ENCODE peak calls at places on chromosomes 13 and 19, in six cellular contexts. D is upper lobe of left lung, W is heart left ventricle, T is hepatocyte, N is cardiac muscle cell, I is SK-N-MC. C is an unnamed sample.

GRCh38 chr19:50250450-50251136 is 47.2 kb downstream of the MYH14 start:
- DNase-seq in D (no peak), W (no peak), T (no peak), N (no peak), I (no peak), C (no peak)

GRCh38 chr19:5138606-5139594 is 170.0 kb downstream of the KDM4B start:
- DNase-seq in D (peak; percentile 59), W (peak; percentile 52), T (no peak), N (peak; percentile 95), I (peak; percentile 37), C (peak; percentile 32)

GRCh38 chr19:616732-617526 is 16.4 kb downstream of the POLRMT start:
- DNase-seq in D (no peak), W (no peak), T (no peak), N (no peak), I (no peak), C (no peak)

GRCh38 chr19:5690955-5691204 is 785 bp downstream of the RPL36 start:
- DNase-seq in D (no peak), W (no peak), T (no peak), N (no peak), I (no peak), C (no peak)

GRCh38 chr13:110605132-110605531 is 10.2 kb upstream of the NAXD start:
- DNase-seq in D (no peak), W (no peak), T (no peak), N (no peak), I (no peak), C (no peak)

GRCh38 chr19:31127132-31127967 is 221.9 kb downstream of the TSHZ3 start:
- DNase-seq in D (no peak), W (no peak), T (peak; percentile 60), N (peak; percentile 65), I (no peak), C (no peak)

GRCh38 chr13:85970727-85971126 is 171.5 kb upstream of the SLITRK6 start:
- DNase-seq in D (no peak), W (no peak), T (no peak), N (peak; percentile 17), I (no peak), C (no peak)

GRCh38 chr19:19488875-19489690 is 26.3 kb downstream of the TSSK6 start:
- DNase-seq in D (peak; percentile 78), W (peak; percentile 82), T (peak; percentile 93), N (peak; percentile 96), I (peak; percentile 70), C (peak; percentile 81)

GRCh38 chr13:109155301-109155761 is 525.9 kb downstream of the MYO16 start:
- DNase-seq in D (peak; percentile 46), W (no peak), T (no peak), N (peak; percentile 64), I (no peak), C (no peak)

GRCh38 chr19:38304866-38305429 is 897 bp downstream of the C19orf33 start:
- DNase-seq in D (peak; percentile 95), W (peak; percentile 72), T (peak; percentile 95), N (no peak), I (no peak), C (no peak)

GRCh38 chr13:87736849-87737400 is 65.8 kb downstream of the SLITRK5 start:
- DNase-seq in D (no peak), W (no peak), T (no peak), N (no peak), I (no peak), C (no peak)

GRCh38 chr19:55678121-55678671 is 3.2 kb downstream of the EPN1 start:
- DNase-seq in D (peak; percentile 48), W (peak; percentile 78), T (no peak), N (no peak), I (no peak), C (no peak)

GRCh38 chr19:1041835-1042685 is 2.2 kb downstream of the ABCA7 start:
- DNase-seq in D (no peak), W (no peak), T (no peak), N (no peak), I (no peak), C (no peak)

GRCh38 chr13:21675095-21676007 is 4.5 kb downstream of the FGF9 start:
- DNase-seq in D (peak; percentile 58), W (peak; percentile 60), T (peak; percentile 61), N (no peak), I (no peak), C (peak; percentile 15)

DNA sequence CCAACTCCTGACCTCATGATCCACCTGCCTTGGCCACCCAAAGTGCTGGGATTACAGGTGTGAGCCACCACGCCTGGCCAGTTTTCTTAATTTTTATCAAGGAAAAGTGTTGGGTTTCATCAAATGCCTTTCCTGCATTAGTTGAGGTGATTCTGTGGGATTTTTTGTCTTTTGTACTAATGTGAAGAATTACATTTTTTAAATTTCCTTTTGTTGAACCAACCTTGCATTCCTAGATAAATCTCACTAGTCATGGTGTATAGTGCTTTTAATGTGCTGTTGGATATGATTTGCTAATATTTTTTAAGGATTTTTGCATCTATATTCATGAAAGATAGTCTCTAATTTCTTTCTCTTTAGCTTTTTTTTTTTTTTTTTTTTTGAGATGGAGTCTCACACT is 2.4 kb upstream of the ZNF560 start:
- DNase-seq in D (no peak), W (no peak), T (no peak), N (no peak), I (no peak), C (no peak)
- H3K9me3 ChIP-seq in D (peaks cover 70% of the 10 kb centered on the region), W (peaks cover 93% of the 10 kb centered on the region), T (no peaks in the 10 kb centered on the region), N (no peaks in the 10 kb centered on the region), I (no peaks in the 10 kb centered on the region), C (no peaks in the 10 kb centered on the region)

DNA sequence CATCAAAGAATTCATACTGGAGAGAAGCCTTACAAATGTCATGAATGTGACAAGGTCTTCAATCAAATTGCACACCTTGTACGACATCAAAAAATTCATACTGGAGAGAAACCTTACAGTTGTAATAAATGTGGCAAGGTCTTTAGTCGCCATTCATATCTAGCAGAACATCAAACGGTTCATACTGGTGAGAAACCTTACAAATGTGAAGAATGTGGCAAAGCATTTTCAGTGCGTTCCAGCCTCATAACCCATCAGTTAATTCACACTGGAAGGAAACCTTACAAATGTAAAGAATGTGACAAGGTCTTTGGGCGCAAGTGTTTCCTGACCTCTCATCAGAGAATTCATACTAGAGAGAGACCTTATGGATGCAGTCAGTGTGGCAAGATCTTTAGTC is 13.2 kb upstream of the ZNF534 start:
- DNase-seq in D (no peak), W (no peak), T (no peak), N (no peak), I (no peak), C (no peak)
- H3K9me3 ChIP-seq in D (peaks cover 92% of the 10 kb centered on the region), W (peaks cover 98% of the 10 kb centered on the region), T (peaks cover 39% of the 10 kb centered on the region), N (no peaks in the 10 kb centered on the region), I (peaks cover 4% of the 10 kb centered on the region), C (peaks cover 41% of the 10 kb centered on the region)

GRCh38 chr19:27522223-27522622 is 1690.7 kb downstream of the UQCRFS1 start:
- DNase-seq in D (no peak), W (no peak), T (no peak), N (no peak), I (no peak), C (no peak)
- H3K9me3 ChIP-seq in D (peaks cover 55% of the 10 kb centered on the region), W (peaks cover 69% of the 10 kb centered on the region), T (no peaks in the 10 kb centered on the region), N (peaks cover 3% of the 10 kb centered on the region), I (no peaks in the 10 kb centered on the region), C (peaks cover 5% of the 10 kb centered on the region)

GRCh38 chr19:17542042-17542441 is 13.4 kb upstream of the COLGALT1 start:
- DNase-seq in D (no peak), W (no peak), T (no peak), N (no peak), I (no peak), C (no peak)
- H3K9me3 ChIP-seq in D (no peaks in the 10 kb centered on the region), W (no peaks in the 10 kb centered on the region), T (no peaks in the 10 kb centered on the region), N (no peaks in the 10 kb centered on the region), I (no peaks in the 10 kb centered on the region), C (no peaks in the 10 kb centered on the region)

GRCh38 chr19:57927587-57927986 is 7.6 kb downstream of the ZNF418 start:
- DNase-seq in D (no peak), W (no peak), T (no peak), N (no peak), I (no peak), C (no peak)
- H3K9me3 ChIP-seq in D (peaks cover 68% of the 10 kb centered on the region), W (peaks cover 79% of the 10 kb centered on the region), T (peaks cover 12% of the 10 kb centered on the region), N (no peaks in the 10 kb centered on the region), I (no peaks in the 10 kb centered on the region), C (peaks cover 16% of the 10 kb centered on the region)

GRCh38 chr19:54574527-54575056 is 1.0 kb downstream of the LILRA2 start:
- DNase-seq in D (no peak), W (no peak), T (no peak), N (no peak), I (no peak), C (no peak)

GRCh38 chr19:54574051-54574450 is 461 bp downstream of the LILRA2 start:
- DNase-seq in D (no peak), W (no peak), T (no peak), N (no peak), I (no peak), C (no peak)

GRCh38 chr19:54570316-54570715 is 3.3 kb upstream of the LILRA2 start:
- DNase-seq in D (no peak), W (no peak), T (no peak), N (no peak), I (no peak), C (no peak)

GRCh38 chr19:54572696-54573311 is 786 bp upstream of the LILRA2 start:
- DNase-seq in D (peak; percentile 61), W (peak; percentile 57), T (no peak), N (no peak), I (no peak), C (no peak)

DNA sequence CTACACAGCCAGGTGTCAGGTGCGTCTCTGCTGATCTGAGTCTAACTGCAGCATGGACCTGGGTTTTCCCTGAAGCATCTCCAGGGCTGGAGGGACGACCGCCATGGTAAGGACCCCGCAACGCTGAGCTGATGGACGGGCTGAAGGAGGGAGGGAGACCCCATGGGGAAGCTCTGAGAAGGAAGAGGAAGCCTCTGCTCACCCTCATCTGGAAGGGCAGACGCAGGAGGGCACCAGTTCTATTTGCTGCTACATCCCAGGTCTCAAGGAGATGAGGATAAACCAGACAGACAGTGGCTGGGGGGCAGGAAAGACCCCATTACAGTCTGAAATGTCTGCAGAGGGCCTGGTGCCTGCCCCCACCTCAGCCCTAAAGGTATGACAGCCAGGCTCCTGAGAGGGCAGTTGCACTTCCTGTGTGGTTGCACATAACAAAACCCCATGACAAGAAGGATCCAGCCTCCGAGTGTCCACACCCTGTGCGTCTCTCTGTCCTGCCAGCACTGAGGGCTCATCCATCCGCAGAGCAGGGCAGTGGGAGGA is at the start of gene LILRA2:
- DNase-seq in D (peak; percentile 65), W (no peak), T (no peak), N (no peak), I (no peak), C (no peak)
- H3K9me3 ChIP-seq in D (no peaks in the 10 kb centered on the region), W (no peaks in the 10 kb centered on the region), T (no peaks in the 10 kb centered on the region), N (no peaks in the 10 kb centered on the region), I (no peaks in the 10 kb centered on the region), C (no peaks in the 10 kb centered on the region)

DNA sequence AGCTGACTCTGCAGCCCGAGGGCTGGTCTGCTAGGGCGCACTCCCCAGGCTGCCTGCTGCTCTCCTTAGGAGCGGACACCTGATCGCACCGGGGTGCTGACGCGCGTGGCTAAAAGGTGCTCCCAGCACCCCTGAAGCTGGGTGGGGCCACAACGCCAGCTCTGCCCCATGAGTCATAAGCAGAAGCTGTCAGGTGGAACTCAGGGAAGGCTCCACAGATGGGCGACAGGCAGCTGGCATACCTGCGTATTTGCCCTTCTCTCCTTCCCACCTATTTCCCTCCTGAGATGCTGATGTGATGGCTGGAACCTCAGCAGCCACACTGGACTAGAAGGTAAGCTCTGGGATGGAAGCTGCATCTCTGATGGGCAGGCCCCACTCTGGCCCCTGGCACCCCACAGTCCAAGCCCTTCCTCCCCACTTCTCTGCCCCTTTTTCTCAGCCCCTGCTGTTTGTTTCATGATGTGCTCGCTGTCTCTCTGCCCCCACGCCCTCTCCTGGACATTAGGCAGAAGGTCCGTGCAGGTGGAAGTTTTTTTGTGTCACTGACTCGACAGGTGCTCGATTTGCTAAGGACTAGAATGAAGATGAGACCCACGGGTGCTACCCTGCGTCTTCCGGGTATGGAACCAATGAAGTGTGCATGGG is 30.3 kb upstream of the CACTIN start:
- DNase-seq in D (no peak), W (no peak), T (no peak), N (no peak), I (no peak), C (no peak)
- H3K9me3 ChIP-seq in D (no peaks in the 10 kb centered on the region), W (no peaks in the 10 kb centered on the region), T (no peaks in the 10 kb centered on the region), N (no peaks in the 10 kb centered on the region), I (no peaks in the 10 kb centered on the region), C (no peaks in the 10 kb centered on the region)

GRCh38 chr19:57779220-57779845 is 9.9 kb downstream of the ZNF586 start:
- DNase-seq in D (no peak), W (no peak), T (no peak), N (no peak), I (no peak), C (no peak)
- H3K9me3 ChIP-seq in D (peaks cover 85% of the 10 kb centered on the region), W (peaks cover 98% of the 10 kb centered on the region), T (peaks cover 23% of the 10 kb centered on the region), N (no peaks in the 10 kb centered on the region), I (peaks cover 40% of the 10 kb centered on the region), C (peaks cover 51% of the 10 kb centered on the region)